ENCODE peak calls at places on chromosomes 13 and 19, in five cellular contexts. One of them, this sample, is unnamed.

GRCh38 chr13:101978546-101979315 is 423.1 kb downstream of the FGF14 start:
- DNase-seq in A549: no peak
- DNase-seq in posterior vena cava: no peak
- DNase-seq in psoas muscle: no peak
- DNase-seq in EH: no peak
- DNase-seq in this sample: no peak

GRCh38 chr13:25677956-25678355 is 306.2 kb downstream of the ATP8A2 start:
- DNase-seq in A549: no peak
- DNase-seq in posterior vena cava: no peak
- DNase-seq in psoas muscle: no peak
- DNase-seq in EH: no peak
- DNase-seq in this sample: no peak

GRCh38 chr19:46963093-46963734 is 56.4 kb upstream of the NPAS1 start:
- DNase-seq in A549: no peak
- DNase-seq in EH: peak
- DNase-seq in psoas muscle: no peak
- DNase-seq in posterior vena cava: no peak
- DNase-seq in this sample: peak

GRCh38 chr13:40640845-40641458 is 25.5 kb downstream of the FOXO1 start:
- DNase-seq in A549: no peak
- DNase-seq in posterior vena cava: no peak
- DNase-seq in psoas muscle: peak
- DNase-seq in EH: no peak
- DNase-seq in this sample: no peak

GRCh38 chr13:113138792-113139551 is 16.4 kb downstream of the F10 start:
- DNase-seq in EH: no peak
- DNase-seq in posterior vena cava: peak
- DNase-seq in psoas muscle: no peak
- DNase-seq in A549: no peak
- DNase-seq in this sample: no peak

GRCh38 chr13:27918918-27919255 is 913 bp upstream of the PDX1 start:
- DNase-seq in A549: no peak
- DNase-seq in psoas muscle: no peak
- DNase-seq in posterior vena cava: no peak
- DNase-seq in EH: no peak
- DNase-seq in this sample: no peak

GRCh38 chr13:53250272-53250875 is 221.8 kb downstream of the OLFM4 start:
- DNase-seq in A549: peak
- DNase-seq in psoas muscle: no peak
- DNase-seq in EH: peak
- DNase-seq in posterior vena cava: no peak
- DNase-seq in this sample: peak

GRCh38 chr13:111663505-111663904 is 343.1 kb downstream of the TEX29 start:
- DNase-seq in A549: no peak
- DNase-seq in EH: no peak
- DNase-seq in posterior vena cava: peak
- DNase-seq in psoas muscle: no peak
- DNase-seq in this sample: no peak

GRCh38 chr13:75414036-75414827 is 67.7 kb downstream of the TBC1D4 start:
- DNase-seq in A549: no peak
- DNase-seq in EH: no peak
- DNase-seq in psoas muscle: no peak
- DNase-seq in posterior vena cava: no peak
- DNase-seq in this sample: no peak

GRCh38 chr19:17977488-17977887 is 10.6 kb downstream of the KCNN1 start:
- DNase-seq in EH: no peak
- DNase-seq in A549: no peak
- DNase-seq in psoas muscle: no peak
- DNase-seq in posterior vena cava: no peak
- DNase-seq in this sample: no peak

GRCh38 chr19:58387338-58388174 is 487 bp downstream of the RPS5 start:
- DNase-seq in A549: no peak
- DNase-seq in EH: peak
- DNase-seq in psoas muscle: no peak
- DNase-seq in posterior vena cava: no peak
- DNase-seq in this sample: no peak

GRCh38 chr19:17076539-17076919 is 952 bp downstream of the MYO9B start:
- DNase-seq in posterior vena cava: no peak
- DNase-seq in A549: no peak
- DNase-seq in psoas muscle: no peak
- DNase-seq in EH: peak
- DNase-seq in this sample: no peak

GRCh38 chr13:92573467-92574057 is 653.0 kb upstream of the GPC6 start:
- DNase-seq in psoas muscle: no peak
- DNase-seq in EH: no peak
- DNase-seq in posterior vena cava: no peak
- DNase-seq in A549: peak
- DNase-seq in this sample: no peak

GRCh38 chr19:46902402-46902766 is 41.6 kb downstream of the ARHGAP35 start:
- DNase-seq in EH: peak
- DNase-seq in posterior vena cava: no peak
- DNase-seq in A549: no peak
- DNase-seq in psoas muscle: no peak
- DNase-seq in this sample: no peak

GRCh38 chr13:100196380-100196779 is 107.5 kb downstream of the PCCA start:
- DNase-seq in EH: no peak
- DNase-seq in A549: no peak
- DNase-seq in psoas muscle: no peak
- DNase-seq in posterior vena cava: no peak
- DNase-seq in this sample: no peak

GRCh38 chr13:99967884-99968520 is 3.6 kb downstream of the ZIC5 start:
- DNase-seq in EH: no peak
- DNase-seq in posterior vena cava: no peak
- DNase-seq in psoas muscle: no peak
- DNase-seq in A549: peak
- DNase-seq in this sample: no peak

GRCh38 chr13:97600438-97601080 is 166.6 kb downstream of the RAP2A start:
- DNase-seq in EH: peak
- DNase-seq in posterior vena cava: no peak
- DNase-seq in psoas muscle: no peak
- DNase-seq in A549: peak
- DNase-seq in this sample: peak

GRCh38 chr19:41064974-41065569 is 23.2 kb upstream of the CYP2A13 start:
- DNase-seq in A549: peak
- DNase-seq in psoas muscle: no peak
- DNase-seq in posterior vena cava: no peak
- DNase-seq in EH: peak
- DNase-seq in this sample: peak

GRCh38 chr13:58953638-58954037 is 1210.1 kb downstream of the DIAPH3 start:
- DNase-seq in psoas muscle: no peak
- DNase-seq in A549: no peak
- DNase-seq in posterior vena cava: no peak
- DNase-seq in EH: no peak
- DNase-seq in this sample: no peak

GRCh38 chr19:21322528-21322927 is 6.7 kb downstream of the ZNF708 start:
- DNase-seq in EH: no peak
- DNase-seq in A549: no peak
- DNase-seq in posterior vena cava: no peak
- DNase-seq in psoas muscle: no peak
- DNase-seq in this sample: no peak

GRCh38 chr13:110551284-110551683 is 10.2 kb downstream of the RAB20 start:
- DNase-seq in posterior vena cava: peak
- DNase-seq in EH: no peak
- DNase-seq in psoas muscle: no peak
- DNase-seq in A549: no peak
- DNase-seq in this sample: no peak

GRCh38 chr19:33795370-33796163 is 1.1 kb upstream of the KCTD15 start:
- DNase-seq in A549: peak
- DNase-seq in EH: peak
- DNase-seq in psoas muscle: peak
- DNase-seq in posterior vena cava: peak
- DNase-seq in this sample: peak

GRCh38 chr13:113062691-113063090 is 42.9 kb upstream of the F7 start:
- DNase-seq in EH: no peak
- DNase-seq in posterior vena cava: peak
- DNase-seq in psoas muscle: peak
- DNase-seq in A549: no peak
- DNase-seq in this sample: no peak

GRCh38 chr19:35334064-35334753 is 5.2 kb downstream of the CD22 start:
- DNase-seq in psoas muscle: no peak
- DNase-seq in A549: no peak
- DNase-seq in EH: no peak
- DNase-seq in posterior vena cava: no peak
- DNase-seq in this sample: no peak

GRCh38 chr19:12606796-12607195 is 3.8 kb downstream of the ZNF490 start:
- DNase-seq in A549: no peak
- DNase-seq in posterior vena cava: no peak
- DNase-seq in EH: no peak
- DNase-seq in psoas muscle: no peak
- DNase-seq in this sample: no peak

GRCh38 chr13:57784633-57785032 is 153.1 kb downstream of the PCDH17 start:
- DNase-seq in psoas muscle: no peak
- DNase-seq in A549: no peak
- DNase-seq in posterior vena cava: no peak
- DNase-seq in EH: no peak
- DNase-seq in this sample: no peak

GRCh38 chr13:88086577-88086976 is 415.4 kb downstream of the SLITRK5 start:
- DNase-seq in EH: no peak
- DNase-seq in A549: no peak
- DNase-seq in psoas muscle: no peak
- DNase-seq in posterior vena cava: no peak
- DNase-seq in this sample: no peak

GRCh38 chr19:14476663-14477401 is 1.7 kb upstream of the PTGER1 start:
- DNase-seq in psoas muscle: no peak
- DNase-seq in A549: peak
- DNase-seq in posterior vena cava: no peak
- DNase-seq in EH: peak
- DNase-seq in this sample: peak

GRCh38 chr13:109773276-109773675 is 13.1 kb downstream of the IRS2 start:
- DNase-seq in A549: peak
- DNase-seq in posterior vena cava: no peak
- DNase-seq in psoas muscle: no peak
- DNase-seq in EH: no peak
- DNase-seq in this sample: no peak

GRCh38 chr13:29654384-29654783 is 58.9 kb upstream of the SLC7A1 start:
- DNase-seq in A549: no peak
- DNase-seq in posterior vena cava: no peak
- DNase-seq in psoas muscle: no peak
- DNase-seq in EH: no peak
- DNase-seq in this sample: no peak

GRCh38 chr19:51001495-51001894 is at the start of gene KLK8:
- DNase-seq in A549: no peak
- DNase-seq in posterior vena cava: no peak
- DNase-seq in EH: no peak
- DNase-seq in psoas muscle: no peak
- DNase-seq in this sample: no peak

GRCh38 chr13:27607125-27607524 is 13.2 kb downstream of the LNX2 start:
- DNase-seq in A549: peak
- DNase-seq in EH: peak
- DNase-seq in psoas muscle: no peak
- DNase-seq in posterior vena cava: no peak
- DNase-seq in this sample: peak

This sample was measured in HFFc6.